ENCODE peak calls at places on chromosomes 4 and X, in six cellular contexts. E is left ventricle myocardium inferior, R is coronary artery, L is heart right ventricle, O is AG10803, D is brain microvascular endothelial cell. W is an unnamed sample.

GRCh38 chr4:83219344-83219990 is 65.1 kb downstream of the COQ2 start:
- DNase-seq in E (no peak), R (no peak), L (no peak), O (peak), D (no peak), W (peak)

GRCh38 chr4:66522244-66522643 is 852.0 kb upstream of the EPHA5 start:
- DNase-seq in E (no peak), R (no peak), L (no peak), O (no peak), D (no peak), W (no peak)

GRCh38 chr4:133355636-133356035 is 206.5 kb downstream of the PCDH10 start:
- DNase-seq in E (no peak), R (no peak), L (no peak), O (no peak), D (no peak), W (no peak)

GRCh38 chr4:128285085-128286023 is 2.3 kb downstream of the PGRMC2 start:
- DNase-seq in E (no peak), R (no peak), L (no peak), O (peak), D (no peak), W (peak)

GRCh38 chr4:71009796-71010588 is 16.5 kb downstream of the DCK start:
- DNase-seq in E (no peak), R (no peak), L (no peak), O (peak), D (no peak), W (peak)

GRCh38 chr4:2800691-2801596 is 8.1 kb downstream of the SH3BP2 start:
- DNase-seq in E (peak), R (no peak), L (peak), O (peak), D (no peak), W (peak)

GRCh38 chr4:145533011-145533410 is 51.4 kb downstream of the SMAD1 start:
- DNase-seq in E (no peak), R (no peak), L (no peak), O (peak), D (no peak), W (no peak)

GRCh38 chrX:55119712-55120111 is 30.9 kb downstream of the PAGE2 start:
- DNase-seq in E (no peak), R (no peak), L (no peak), O (peak), D (no peak), W (peak)

GRCh38 chr4:91837608-91838029 is 466.1 kb upstream of the GRID2 start:
- DNase-seq in E (no peak), R (no peak), L (no peak), O (no peak), D (no peak), W (peak)

GRCh38 chr4:26174033-26174432 is 146.8 kb upstream of the RBPJ start:
- DNase-seq in E (no peak), R (no peak), L (no peak), O (no peak), D (no peak), W (no peak)
- H3K4me3 ChIP-seq in E (no peak), R (no peak), L (no peak), O (no peak), D (no peak), W (no peak)

GRCh38 chr4:35151816-35152572 is 1092.3 kb downstream of the ARAP2 start:
- DNase-seq in E (no peak), R (no peak), L (no peak), O (no peak), D (no peak), W (no peak)
- TF ChIP-seq CTCF in E (no peak), R (no peak), L (no peak), O (no peak), D (peak), W (no peak)

GRCh38 chrX:46715997-46716396 is 42.9 kb downstream of the SLC9A7 start:
- DNase-seq in E (no peak), R (no peak), L (no peak), O (no peak), D (no peak), W (no peak)

GRCh38 chrX:46712733-46713132 is 46.2 kb downstream of the SLC9A7 start:
- DNase-seq in E (no peak), R (no peak), L (no peak), O (no peak), D (no peak), W (no peak)

GRCh38 chrX:46710927-46711623 is 47.8 kb downstream of the SLC9A7 start:
- DNase-seq in E (no peak), R (no peak), L (no peak), O (no peak), D (no peak), W (no peak)

GRCh38 chrX:46715521-46715920 is 43.4 kb downstream of the SLC9A7 start:
- DNase-seq in E (no peak), R (no peak), L (no peak), O (peak), D (no peak), W (peak)

DNA sequence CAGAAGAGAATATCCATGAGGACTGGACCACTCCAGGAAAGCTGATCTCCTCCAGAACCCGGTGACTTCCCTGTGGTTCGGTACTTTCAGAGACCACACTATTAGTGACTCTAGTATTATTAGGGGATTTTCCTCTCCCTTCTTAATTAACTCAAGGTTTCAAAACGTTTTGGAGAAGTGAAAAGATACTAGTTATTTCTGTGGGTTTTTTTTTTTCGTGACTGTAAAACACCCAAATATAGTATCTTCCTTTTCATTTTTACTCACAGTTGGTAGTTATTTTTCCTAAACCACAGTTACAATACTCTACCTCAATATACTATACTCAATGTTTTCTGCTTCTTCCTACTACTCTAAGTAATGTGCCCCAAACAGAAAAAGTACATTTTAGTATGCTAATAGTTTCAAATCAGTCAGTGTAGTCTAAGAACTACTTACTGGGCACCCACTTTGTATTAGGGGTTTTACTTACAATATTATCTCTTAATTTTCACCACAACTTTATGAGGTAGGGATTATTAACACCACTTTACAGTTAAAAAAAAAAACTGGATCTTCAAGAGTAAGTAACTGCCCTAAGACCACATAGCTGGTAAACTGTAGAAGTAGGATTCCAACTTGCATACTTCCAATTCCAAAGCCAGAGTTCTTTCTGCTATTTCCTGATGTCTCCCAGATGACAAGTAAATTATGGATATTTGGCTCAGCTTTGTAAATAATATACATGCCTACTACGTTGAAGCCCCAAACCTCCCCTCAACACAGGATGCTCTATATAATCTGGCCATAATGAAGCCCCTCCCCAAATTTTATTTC is 45.0 kb downstream of the SLC9A7 start:
- DNase-seq in E (no peak), R (no peak), L (no peak), O (peak), D (no peak), W (peak)
- H3K4me3 ChIP-seq in E (no peak), R (no peak), L (no peak), O (no peak), D (no peak), W (no peak)

GRCh38 chr4:109803924-109804571 is 2.2 kb upstream of the CFI start:
- DNase-seq in E (no peak), R (no peak), L (no peak), O (peak), D (peak), W (peak)

GRCh38 chr4:109801099-109801789 is 555 bp downstream of the CFI start:
- DNase-seq in E (no peak), R (no peak), L (no peak), O (no peak), D (no peak), W (no peak)

GRCh38 chr4:109801895-109802319 is at the start of gene CFI:
- DNase-seq in E (no peak), R (no peak), L (no peak), O (peak), D (peak), W (peak)

GRCh38 chr4:109795059-109795458 is 6.7 kb downstream of the CFI start:
- DNase-seq in E (no peak), R (no peak), L (no peak), O (no peak), D (no peak), W (no peak)

DNA sequence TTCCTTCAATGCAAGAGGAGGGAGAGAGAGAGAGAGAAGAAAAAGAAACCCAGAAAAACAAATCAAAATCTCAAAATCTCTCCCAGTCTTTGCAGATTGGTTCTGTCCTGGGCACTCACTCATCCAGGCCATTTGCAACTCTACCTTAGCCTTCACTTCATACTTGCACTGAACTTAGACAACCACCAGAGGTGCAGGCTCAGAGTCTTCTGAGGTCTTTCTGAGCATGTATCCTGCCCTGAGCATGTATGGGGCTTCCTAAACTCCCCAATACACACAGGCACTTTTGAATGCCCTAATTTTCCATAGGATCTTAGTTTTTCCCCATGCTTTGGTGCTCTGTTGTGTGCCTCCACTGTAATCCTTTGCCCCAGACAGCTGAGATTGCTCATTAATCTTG is 2.9 kb downstream of the CFI start:
- DNase-seq in E (no peak), R (no peak), L (no peak), O (no peak), D (no peak), W (no peak)
- TF ChIP-seq CTCF in E (no peak), R (no peak), L (no peak), O (no peak), D (peak), W (no peak)

GRCh38 chrX:140503714-140504351 is 1.0 kb downstream of the SOX3 start:
- DNase-seq in E (no peak), R (no peak), L (peak), O (peak), D (no peak), W (peak)

GRCh38 chrX:140501940-140502468 is 2.9 kb downstream of the SOX3 start:
- DNase-seq in E (no peak), R (no peak), L (no peak), O (no peak), D (no peak), W (no peak)

GRCh38 chrX:140503230-140503585 is 1.7 kb downstream of the SOX3 start:
- DNase-seq in E (no peak), R (no peak), L (no peak), O (no peak), D (no peak), W (no peak)

GRCh38 chrX:140501321-140501720 is 3.5 kb downstream of the SOX3 start:
- DNase-seq in E (no peak), R (no peak), L (no peak), O (no peak), D (no peak), W (no peak)

DNA sequence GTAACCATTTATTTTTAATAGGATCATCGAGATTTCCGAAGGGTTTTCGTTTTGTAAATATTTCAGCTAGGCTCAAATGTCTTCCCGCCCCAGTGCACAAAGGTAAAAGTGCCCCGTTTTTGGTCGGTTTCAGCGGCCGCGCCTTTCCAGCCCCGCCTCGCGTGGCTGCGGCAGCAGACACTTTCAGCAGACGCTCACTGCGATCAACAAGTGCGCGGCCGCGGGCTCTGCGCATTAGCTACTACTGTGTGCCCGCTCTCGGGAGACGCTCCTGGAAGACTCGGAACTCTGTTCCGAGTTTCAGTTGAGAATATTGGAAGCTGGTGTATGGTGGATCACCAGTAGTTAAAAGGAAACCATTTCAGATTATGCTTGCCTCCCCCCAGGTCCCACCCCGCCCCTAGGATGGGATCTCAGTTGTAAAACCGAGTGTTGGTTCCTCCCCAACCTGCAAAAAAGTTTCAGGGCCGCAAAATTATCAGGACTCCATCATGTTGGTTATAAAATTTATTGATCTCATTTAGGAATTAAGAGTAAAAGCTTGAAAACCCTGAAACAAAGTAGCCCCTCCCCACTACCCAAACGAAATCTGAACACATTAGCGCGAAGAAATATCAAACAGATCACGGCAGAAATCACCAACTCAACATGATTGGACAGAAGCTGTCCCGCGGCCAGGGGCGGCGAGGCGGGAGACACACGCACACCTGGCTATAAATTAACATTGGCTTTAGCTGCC is 2.2 kb downstream of the SOX3 start:
- DNase-seq in E (no peak), R (no peak), L (no peak), O (no peak), D (no peak), W (no peak)
- H3K4me3 ChIP-seq in E (peak), R (peak), L (no peak), O (no peak), D (no peak), W (no peak)